ENCODE peak calls at places on chromosomes 16 and 17, in eight cellular contexts. One of them, this sample, is unnamed.

GRCh38 chr16:49362230-49362629 is 11.4 kb upstream of the C16orf78 start:
- DNase-seq in NCI-H1092: no peak
- DNase-seq in cardiac fibroblast: no peak
- DNase-seq in stimulated activated naive CD8-positive, alpha-beta T cell treated with anti-CD3 and anti-CD28 coated beads, Interleukin-15, Interleukin-2, amounts not matched to agents 100 U/mL and 50 U/mL, for 24 hours: no peak
- DNase-seq in caudate nucleus: no peak
- DNase-seq in NCI-H510A treated with DMSO at 0.1 percent for 48 hours: no peak
- DNase-seq in H9: peak; percentile 48
- DNase-seq in GM03348: no peak
- DNase-seq in this sample: no peak

GRCh38 chr17:12590417-12590816 is 75.3 kb upstream of the MYOCD start:
- DNase-seq in NCI-H1092: no peak
- DNase-seq in cardiac fibroblast: no peak
- DNase-seq in stimulated activated naive CD8-positive, alpha-beta T cell treated with anti-CD3 and anti-CD28 coated beads, Interleukin-15, Interleukin-2, amounts not matched to agents 100 U/mL and 50 U/mL, for 24 hours: no peak
- DNase-seq in caudate nucleus: no peak
- DNase-seq in NCI-H510A treated with DMSO at 0.1 percent for 48 hours: no peak
- DNase-seq in H9: no peak
- DNase-seq in GM03348: no peak
- DNase-seq in this sample: no peak

GRCh38 chr16:15434425-15435215 is at the start of gene BMERB1:
- DNase-seq in NCI-H1092: peak; percentile 72
- DNase-seq in cardiac fibroblast: peak; percentile 86
- DNase-seq in stimulated activated naive CD8-positive, alpha-beta T cell treated with anti-CD3 and anti-CD28 coated beads, Interleukin-15, Interleukin-2, amounts not matched to agents 100 U/mL and 50 U/mL, for 24 hours: peak; percentile 85
- DNase-seq in caudate nucleus: peak; percentile 79
- DNase-seq in NCI-H510A treated with DMSO at 0.1 percent for 48 hours: peak; percentile 94
- DNase-seq in H9: peak; percentile 76
- DNase-seq in GM03348: peak; percentile 96
- DNase-seq in this sample: peak; percentile 91

GRCh38 chr16:82658796-82659195 is 32.0 kb downstream of the CDH13 start:
- DNase-seq in NCI-H1092: no peak
- DNase-seq in cardiac fibroblast: no peak
- DNase-seq in stimulated activated naive CD8-positive, alpha-beta T cell treated with anti-CD3 and anti-CD28 coated beads, Interleukin-15, Interleukin-2, amounts not matched to agents 100 U/mL and 50 U/mL, for 24 hours: no peak
- DNase-seq in caudate nucleus: no peak
- DNase-seq in NCI-H510A treated with DMSO at 0.1 percent for 48 hours: no peak
- DNase-seq in H9: no peak
- DNase-seq in GM03348: no peak
- DNase-seq in this sample: no peak

GRCh38 chr17:36188891-36189306 is 7.7 kb downstream of the CCL3L1 start:
- DNase-seq in NCI-H1092: no peak
- DNase-seq in cardiac fibroblast: no peak
- DNase-seq in stimulated activated naive CD8-positive, alpha-beta T cell treated with anti-CD3 and anti-CD28 coated beads, Interleukin-15, Interleukin-2, amounts not matched to agents 100 U/mL and 50 U/mL, for 24 hours: peak; percentile 61
- DNase-seq in caudate nucleus: no peak
- DNase-seq in NCI-H510A treated with DMSO at 0.1 percent for 48 hours: no peak
- DNase-seq in H9: no peak
- DNase-seq in GM03348: no peak
- DNase-seq in this sample: no peak

GRCh38 chr16:14193316-14193871 is 122.3 kb downstream of the MRTFB start:
- DNase-seq in NCI-H1092: peak; percentile 60
- DNase-seq in cardiac fibroblast: no peak
- DNase-seq in stimulated activated naive CD8-positive, alpha-beta T cell treated with anti-CD3 and anti-CD28 coated beads, Interleukin-15, Interleukin-2, amounts not matched to agents 100 U/mL and 50 U/mL, for 24 hours: no peak
- DNase-seq in caudate nucleus: no peak
- DNase-seq in NCI-H510A treated with DMSO at 0.1 percent for 48 hours: peak; percentile 81
- DNase-seq in H9: no peak
- DNase-seq in GM03348: no peak
- DNase-seq in this sample: no peak

GRCh38 chr16:85820604-85821372 is 21.3 kb downstream of the COX4I1 start:
- DNase-seq in NCI-H1092: no peak
- DNase-seq in cardiac fibroblast: no peak
- DNase-seq in stimulated activated naive CD8-positive, alpha-beta T cell treated with anti-CD3 and anti-CD28 coated beads, Interleukin-15, Interleukin-2, amounts not matched to agents 100 U/mL and 50 U/mL, for 24 hours: no peak
- DNase-seq in caudate nucleus: no peak
- DNase-seq in NCI-H510A treated with DMSO at 0.1 percent for 48 hours: no peak
- DNase-seq in H9: no peak
- DNase-seq in GM03348: no peak
- DNase-seq in this sample: no peak

GRCh38 chr17:34755981-34756669 is 176.7 kb downstream of the TMEM132E start:
- DNase-seq in NCI-H1092: no peak
- DNase-seq in cardiac fibroblast: no peak
- DNase-seq in stimulated activated naive CD8-positive, alpha-beta T cell treated with anti-CD3 and anti-CD28 coated beads, Interleukin-15, Interleukin-2, amounts not matched to agents 100 U/mL and 50 U/mL, for 24 hours: no peak
- DNase-seq in caudate nucleus: no peak
- DNase-seq in NCI-H510A treated with DMSO at 0.1 percent for 48 hours: no peak
- DNase-seq in H9: peak; percentile 33
- DNase-seq in GM03348: no peak
- DNase-seq in this sample: no peak

GRCh38 chr17:38361700-38362465 is 10.2 kb downstream of the SOCS7 start:
- DNase-seq in NCI-H1092: no peak
- DNase-seq in cardiac fibroblast: no peak
- DNase-seq in stimulated activated naive CD8-positive, alpha-beta T cell treated with anti-CD3 and anti-CD28 coated beads, Interleukin-15, Interleukin-2, amounts not matched to agents 100 U/mL and 50 U/mL, for 24 hours: no peak
- DNase-seq in caudate nucleus: no peak
- DNase-seq in NCI-H510A treated with DMSO at 0.1 percent for 48 hours: no peak
- DNase-seq in H9: no peak
- DNase-seq in GM03348: peak; percentile 29
- DNase-seq in this sample: no peak

GRCh38 chr17:39737331-39737760 is 392 bp upstream of the GRB7 start:
- DNase-seq in NCI-H1092: no peak
- DNase-seq in cardiac fibroblast: no peak
- DNase-seq in stimulated activated naive CD8-positive, alpha-beta T cell treated with anti-CD3 and anti-CD28 coated beads, Interleukin-15, Interleukin-2, amounts not matched to agents 100 U/mL and 50 U/mL, for 24 hours: no peak
- DNase-seq in caudate nucleus: no peak
- DNase-seq in NCI-H510A treated with DMSO at 0.1 percent for 48 hours: no peak
- DNase-seq in H9: no peak
- DNase-seq in GM03348: no peak
- DNase-seq in this sample: no peak

GRCh38 chr17:29060475-29060874 is 17.5 kb downstream of the PIPOX start:
- DNase-seq in NCI-H1092: no peak
- DNase-seq in cardiac fibroblast: no peak
- DNase-seq in stimulated activated naive CD8-positive, alpha-beta T cell treated with anti-CD3 and anti-CD28 coated beads, Interleukin-15, Interleukin-2, amounts not matched to agents 100 U/mL and 50 U/mL, for 24 hours: no peak
- DNase-seq in caudate nucleus: no peak
- DNase-seq in NCI-H510A treated with DMSO at 0.1 percent for 48 hours: no peak
- DNase-seq in H9: no peak
- DNase-seq in GM03348: no peak
- DNase-seq in this sample: no peak

This sample was measured in AG08396.